ENCODE peak calls at places on chromosome 2, in four cellular contexts. K, A, O and L are unnamed samples.

GRCh38 chr2:26033270-26033768 is 565 bp upstream of the RAB10 start:
- DNase-seq in K (peak; percentile 85), A (peak; percentile 79), O (peak; percentile 83), L (peak; percentile 84)

GRCh38 chr2:239780236-239780997 is 244.7 kb downstream of the NDUFA10 start:
- DNase-seq in K (no peak), O (no peak), A (no peak), L (no peak)

GRCh38 chr2:161954103-161954502 is 119.9 kb downstream of the DPP4 start:
- DNase-seq in A (peak; percentile 17), K (no peak), O (no peak), L (peak; percentile 35)

GRCh38 chr2:10497797-10498251 is 49.7 kb upstream of the ODC1 start:
- DNase-seq in O (no peak), A (peak; percentile 59), K (peak; percentile 60), L (peak; percentile 81)

GRCh38 chr2:120779781-120780283 is 44.2 kb downstream of the GLI2 start:
- DNase-seq in O (no peak), A (peak; percentile 77), K (peak; percentile 80), L (peak; percentile 11)

GRCh38 chr2:188869560-188869959 is 104.6 kb upstream of the COL3A1 start:
- DNase-seq in A (peak; percentile 29), O (no peak), K (peak; percentile 64), L (no peak)

GRCh38 chr2:8803658-8804379 is 33.6 kb downstream of the KIDINS220 start:
- DNase-seq in K (peak; percentile 89), A (peak; percentile 96), O (no peak), L (peak; percentile 68)

GRCh38 chr2:84995826-84996225 is 24.9 kb downstream of the KCMF1 start:
- DNase-seq in O (no peak), K (no peak), A (no peak), L (no peak)

GRCh38 chr2:223197046-223197445 is 145.1 kb downstream of the KCNE4 start:
- DNase-seq in K (no peak), A (no peak), O (no peak), L (no peak)

GRCh38 chr2:223199531-223200506 is 147.8 kb downstream of the KCNE4 start:
- DNase-seq in K (no peak), A (no peak), O (no peak), L (no peak)

GRCh38 chr2:223196331-223196730 is 144.3 kb downstream of the KCNE4 start:
- DNase-seq in K (no peak), A (no peak), O (no peak), L (no peak)
- TF ChIP-seq CTCF in K (no peak), A (no peak), O (no peak), L (no peak)

DNA sequence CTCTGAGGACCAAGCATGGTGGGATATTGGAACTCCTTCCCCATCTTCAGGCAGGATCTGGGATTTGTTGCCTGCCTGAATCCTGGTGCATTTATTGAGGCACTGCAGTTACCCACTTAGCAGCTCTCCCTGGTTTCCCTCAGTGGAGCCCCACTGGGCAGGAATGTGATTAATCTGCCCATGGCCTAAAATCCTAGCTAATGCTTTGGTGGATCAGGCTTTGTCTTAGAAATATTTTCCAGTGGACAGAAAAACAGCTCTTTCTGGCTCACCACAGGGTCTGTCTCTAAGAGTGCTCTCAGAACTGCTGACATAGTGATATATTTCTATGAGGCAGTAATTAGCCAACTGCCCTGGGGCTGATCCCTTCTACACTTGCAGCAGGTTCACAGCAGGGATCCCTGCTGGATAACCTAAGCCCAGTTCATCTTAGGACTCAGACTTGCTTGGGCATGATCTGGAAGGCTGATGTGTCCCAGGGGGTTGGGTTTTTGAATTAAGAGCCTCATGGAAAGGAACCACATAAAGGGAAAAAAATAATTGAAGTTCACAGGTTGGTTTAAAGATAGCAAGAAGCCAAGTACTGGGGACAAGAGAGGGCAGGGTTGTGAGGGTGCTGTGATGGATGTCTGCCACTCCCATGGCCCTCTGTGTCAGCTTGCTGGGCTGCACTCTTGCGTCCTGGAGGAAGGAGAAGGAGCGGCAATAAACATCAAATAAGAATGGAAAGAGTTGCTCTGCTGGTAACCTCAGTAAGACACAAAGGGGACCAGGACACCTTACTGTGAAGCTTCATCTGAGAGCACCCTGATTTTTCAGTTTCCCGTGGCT is 44.2 kb upstream of the ZDBF2 start:
- DNase-seq in K (peak; percentile 52), A (no peak), O (no peak), L (no peak)
- TF ChIP-seq CTCF in K (peak; percentile 38), A (peak; percentile 6), O (no peak), L (no peak)

GRCh38 chr2:98027955-98028593 is 32.3 kb upstream of the TMEM131 start:
- DNase-seq in A (peak; percentile 34), O (no peak), K (peak; percentile 87), L (no peak)

GRCh38 chr2:98026927-98027522 is 31.3 kb upstream of the TMEM131 start:
- DNase-seq in O (peak; percentile 86), K (no peak), A (no peak), L (no peak)

GRCh38 chr2:98027535-98027934 is 31.8 kb upstream of the TMEM131 start:
- DNase-seq in A (no peak), O (peak; percentile 84), K (no peak), L (no peak)

GRCh38 chr2:98026292-98026691 is 30.5 kb upstream of the TMEM131 start:
- DNase-seq in K (peak; percentile 45), O (no peak), A (no peak), L (no peak)

GRCh38 chr2:98025481-98026037 is 29.8 kb upstream of the TMEM131 start:
- DNase-seq in A (no peak), K (no peak), O (no peak), L (no peak)
- TF ChIP-seq CTCF in A (no peak), K (no peak), O (no peak), L (no peak)

GRCh38 chr2:96146881-96147592 is 1.8 kb upstream of the DUSP2 start:
- DNase-seq in O (no peak), A (no peak), K (peak; percentile 46), L (no peak)

GRCh38 chr2:96145028-96145939 is at the start of gene DUSP2:
- DNase-seq in A (peak; percentile 39), K (peak; percentile 48), O (peak; percentile 90), L (peak; percentile 96)

GRCh38 chr2:96147593-96148201 is 2.5 kb upstream of the DUSP2 start:
- DNase-seq in O (peak; percentile 49), A (no peak), K (peak; percentile 3), L (peak; percentile 68)

GRCh38 chr2:96144481-96145027 is 686 bp downstream of the DUSP2 start:
- DNase-seq in O (peak; percentile 47), K (no peak), A (no peak), L (peak; percentile 54)

DNA sequence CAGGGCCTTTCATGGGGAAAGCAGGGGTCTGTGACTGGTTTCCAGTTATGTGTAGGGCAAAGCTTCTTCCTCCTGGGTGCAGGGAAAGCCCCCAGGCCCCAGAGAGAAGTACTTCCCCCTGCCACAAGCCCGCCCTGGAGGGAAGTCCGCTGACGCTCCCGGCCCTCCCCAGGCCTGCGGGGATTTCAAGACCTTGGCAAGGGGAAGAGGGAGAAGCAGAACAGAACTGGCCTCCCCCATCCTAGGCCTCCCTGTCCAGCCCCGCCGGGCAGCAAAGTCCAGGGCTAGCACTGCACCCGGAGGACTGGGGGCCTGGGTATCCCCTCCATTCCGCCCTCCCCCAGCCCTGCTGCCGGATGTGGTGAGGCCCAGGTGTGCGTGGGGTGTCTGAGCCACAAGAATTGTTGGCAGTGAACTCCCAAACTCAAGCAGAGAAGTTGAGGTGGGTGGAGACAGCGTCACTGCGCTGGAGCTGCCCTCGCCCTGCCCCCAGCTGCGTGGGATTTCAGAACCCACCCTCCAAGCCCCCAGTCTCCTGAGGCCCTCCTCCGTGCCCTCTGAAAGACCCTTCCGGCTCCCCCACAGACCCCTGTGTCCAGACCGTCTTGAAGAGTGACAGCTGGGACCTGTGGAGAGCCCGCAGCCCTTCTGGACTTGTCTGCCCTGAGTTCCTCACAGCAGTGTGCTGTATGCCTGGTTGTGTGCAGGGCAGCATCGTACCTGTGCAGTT is 1.1 kb upstream of the DUSP2 start:
- DNase-seq in K (no peak), A (no peak), O (peak; percentile 92), L (peak; percentile 97)
- TF ChIP-seq CTCF in K (no peak), A (no peak), O (no peak), L (no peak)

DNA sequence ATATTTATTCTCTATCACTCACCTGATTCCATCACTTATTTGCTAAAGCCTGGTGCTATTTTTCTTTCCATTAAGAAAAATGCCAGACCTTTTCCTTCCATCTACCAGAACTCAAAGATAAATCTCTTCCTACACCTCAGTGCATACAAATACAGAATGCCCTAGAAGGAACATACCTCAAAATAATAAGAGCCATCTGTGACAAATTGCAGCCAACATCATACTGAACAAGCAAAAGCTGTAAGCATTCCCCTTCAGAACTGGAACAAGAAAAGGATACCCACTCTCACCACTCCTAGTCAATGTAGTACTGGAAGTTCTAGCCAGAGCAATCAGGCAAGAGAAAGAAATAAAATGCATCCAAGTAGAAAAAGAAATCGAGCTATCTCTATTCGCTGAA is 315.9 kb upstream of the UBE2E3 start:
- DNase-seq in O (no peak), A (no peak), K (no peak), L (no peak)
- TF ChIP-seq CTCF in O (no peak), A (no peak), K (no peak), L (no peak)

GRCh38 chr2:77428946-77429345 is 93.2 kb downstream of the LRRTM4 start:
- DNase-seq in A (no peak), O (no peak), K (no peak), L (no peak)

DNA sequence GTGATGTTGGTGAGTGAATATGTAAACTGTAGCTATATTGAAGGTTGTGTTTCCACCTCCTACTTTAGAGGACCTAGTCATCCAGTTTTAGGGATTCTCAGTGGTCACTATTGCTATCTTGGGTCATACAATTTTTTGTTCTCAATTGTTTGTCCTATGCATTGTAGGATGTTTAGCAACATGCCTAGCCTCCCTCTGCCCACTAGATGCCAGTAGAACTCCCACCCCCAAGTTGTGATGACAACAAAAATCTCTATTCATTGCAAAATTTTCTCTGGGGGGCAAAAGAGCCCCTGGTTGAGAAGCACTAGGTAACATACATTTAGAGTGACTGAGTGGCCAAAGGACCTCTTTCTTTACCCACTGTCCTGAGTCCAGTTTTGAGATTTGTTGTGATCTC is 87.3 kb downstream of the LRRTM4 start:
- DNase-seq in A (no peak), K (no peak), O (no peak), L (no peak)
- TF ChIP-seq CTCF in A (no peak), K (no peak), O (peak; percentile 48), L (no peak)

GRCh38 chr2:241368643-241369042 is 12.6 kb downstream of the FARP2 start:
- DNase-seq in K (no peak), O (no peak), A (no peak), L (no peak)

GRCh38 chr2:241376808-241377207 is 20.7 kb downstream of the FARP2 start:
- DNase-seq in O (no peak), A (no peak), K (no peak), L (no peak)

GRCh38 chr2:241375300-241375699 is 19.2 kb downstream of the FARP2 start:
- DNase-seq in O (no peak), A (no peak), K (no peak), L (no peak)

GRCh38 chr2:241372376-241372992 is 16.4 kb downstream of the FARP2 start:
- DNase-seq in K (peak; percentile 23), A (peak; percentile 27), O (no peak), L (no peak)

GRCh38 chr2:241373449-241373848 is 17.4 kb downstream of the FARP2 start:
- DNase-seq in K (no peak), A (no peak), O (peak; percentile 48), L (no peak)
- TF ChIP-seq CTCF in K (no peak), A (no peak), O (no peak), L (no peak)

GRCh38 chr2:202491514-202491913 is 115.4 kb downstream of the BMPR2 start:
- DNase-seq in O (no peak), K (no peak), A (no peak), L (no peak)
- TF ChIP-seq CTCF in O (peak; percentile 44), K (no peak), A (no peak), L (no peak)

GRCh38 chr2:86225581-86225980 is 26.3 kb downstream of the MRPL35 start:
- DNase-seq in K (peak; percentile 63), O (peak; percentile 64), A (no peak), L (peak; percentile 77)
- TF ChIP-seq CTCF in K (no peak), O (no peak), A (no peak), L (no peak)